ENCODE peak calls at places on chromosome 1, in nine cellular contexts. One of them, this sample, is unnamed.

GRCh38 chr1:30600706-30601105 is 122.7 kb downstream of the MATN1 start:
- DNase-seq in astrocyte: no peak
- DNase-seq in hepatocyte: no peak
- DNase-seq in mesenchymal stem cell: no peak
- DNase-seq in K562: no peak
- DNase-seq in IMR-90: no peak
- DNase-seq in H9: no peak
- DNase-seq in fibroblast of lung: no peak
- DNase-seq in neural progenitor cell: peak; percentile 19
- DNase-seq in this sample: peak; percentile 17

GRCh38 chr1:91640877-91641526 is 140.4 kb downstream of the CDC7 start:
- DNase-seq in astrocyte: no peak
- DNase-seq in hepatocyte: no peak
- DNase-seq in mesenchymal stem cell: no peak
- DNase-seq in K562: no peak
- DNase-seq in IMR-90: no peak
- DNase-seq in H9: no peak
- DNase-seq in fibroblast of lung: no peak
- DNase-seq in neural progenitor cell: no peak
- DNase-seq in this sample: no peak

GRCh38 chr1:151282883-151283725 is 1.0 kb downstream of the ZNF687 start:
- DNase-seq in astrocyte: no peak
- DNase-seq in hepatocyte: peak; percentile 53
- DNase-seq in mesenchymal stem cell: peak; percentile 35
- DNase-seq in K562: peak; percentile 57
- DNase-seq in IMR-90: no peak
- DNase-seq in H9: no peak
- DNase-seq in fibroblast of lung: peak; percentile 13
- DNase-seq in neural progenitor cell: peak; percentile 68
- DNase-seq in this sample: peak; percentile 68

GRCh38 chr1:54996869-54997710 is 1.6 kb upstream of the BSND start:
- DNase-seq in astrocyte: peak; percentile 27
- DNase-seq in hepatocyte: peak; percentile 38
- DNase-seq in mesenchymal stem cell: peak; percentile 35
- DNase-seq in K562: peak; percentile 40
- DNase-seq in IMR-90: no peak
- DNase-seq in H9: no peak
- DNase-seq in fibroblast of lung: peak; percentile 50
- DNase-seq in neural progenitor cell: peak; percentile 48
- DNase-seq in this sample: peak; percentile 45

GRCh38 chr1:198167436-198167934 is 10.7 kb downstream of the NEK7 start:
- DNase-seq in astrocyte: peak; percentile 65
- DNase-seq in hepatocyte: no peak
- DNase-seq in mesenchymal stem cell: peak; percentile 67
- DNase-seq in K562: peak; percentile 36
- DNase-seq in IMR-90: peak; percentile 51
- DNase-seq in H9: no peak
- DNase-seq in fibroblast of lung: peak; percentile 73
- DNase-seq in neural progenitor cell: no peak
- DNase-seq in this sample: no peak

GRCh38 chr1:26102046-26102925 is 9.3 kb upstream of the PDIK1L start:
- DNase-seq in astrocyte: no peak
- DNase-seq in hepatocyte: no peak
- DNase-seq in mesenchymal stem cell: no peak
- DNase-seq in K562: no peak
- DNase-seq in IMR-90: peak; percentile 47
- DNase-seq in H9: no peak
- DNase-seq in fibroblast of lung: peak; percentile 6
- DNase-seq in neural progenitor cell: no peak
- DNase-seq in this sample: no peak

GRCh38 chr1:39573736-39574624 is 2.6 kb downstream of the PABPC4 start:
- DNase-seq in astrocyte: peak; percentile 67
- DNase-seq in hepatocyte: no peak
- DNase-seq in mesenchymal stem cell: peak; percentile 64
- DNase-seq in K562: peak; percentile 18
- DNase-seq in IMR-90: peak; percentile 67
- DNase-seq in H9: no peak
- DNase-seq in fibroblast of lung: peak; percentile 74
- DNase-seq in neural progenitor cell: no peak
- DNase-seq in this sample: no peak

GRCh38 chr1:164785841-164786534 is 227.0 kb downstream of the PBX1 start:
- DNase-seq in astrocyte: peak; percentile 14
- DNase-seq in hepatocyte: no peak
- DNase-seq in mesenchymal stem cell: no peak
- DNase-seq in K562: no peak
- DNase-seq in IMR-90: peak; percentile 19
- DNase-seq in H9: no peak
- DNase-seq in fibroblast of lung: peak; percentile 27
- DNase-seq in neural progenitor cell: no peak
- DNase-seq in this sample: no peak

GRCh38 chr1:226784081-226785049 is 45.3 kb upstream of the ITPKB start:
- DNase-seq in astrocyte: peak; percentile 14
- DNase-seq in hepatocyte: no peak
- DNase-seq in mesenchymal stem cell: no peak
- DNase-seq in K562: no peak
- DNase-seq in IMR-90: no peak
- DNase-seq in H9: no peak
- DNase-seq in fibroblast of lung: peak; percentile 34
- DNase-seq in neural progenitor cell: peak; percentile 44
- DNase-seq in this sample: no peak

GRCh38 chr1:9078035-9078948 is 8.9 kb upstream of the SLC2A5 start:
- DNase-seq in astrocyte: peak; percentile 94
- DNase-seq in hepatocyte: no peak
- DNase-seq in mesenchymal stem cell: peak; percentile 88
- DNase-seq in K562: no peak
- DNase-seq in IMR-90: peak; percentile 65
- DNase-seq in H9: no peak
- DNase-seq in fibroblast of lung: peak; percentile 94
- DNase-seq in neural progenitor cell: no peak
- DNase-seq in this sample: peak; percentile 73

GRCh38 chr1:245156041-245156735 is 1.4 kb downstream of the KIF26B start:
- DNase-seq in astrocyte: peak; percentile 59
- DNase-seq in hepatocyte: peak; percentile 95
- DNase-seq in mesenchymal stem cell: peak; percentile 80
- DNase-seq in K562: peak; percentile 96
- DNase-seq in IMR-90: peak; percentile 65
- DNase-seq in H9: peak; percentile 89
- DNase-seq in fibroblast of lung: peak; percentile 71
- DNase-seq in neural progenitor cell: peak; percentile 95
- DNase-seq in this sample: peak; percentile 89

GRCh38 chr1:35294809-35295208 is 26.3 kb downstream of the ZMYM4 start:
- DNase-seq in astrocyte: no peak
- DNase-seq in hepatocyte: no peak
- DNase-seq in mesenchymal stem cell: no peak
- DNase-seq in K562: no peak
- DNase-seq in IMR-90: no peak
- DNase-seq in H9: no peak
- DNase-seq in fibroblast of lung: no peak
- DNase-seq in neural progenitor cell: no peak
- DNase-seq in this sample: no peak

GRCh38 chr1:108316545-108316944 is 72.7 kb upstream of the NBPF4 start:
- DNase-seq in astrocyte: no peak
- DNase-seq in hepatocyte: no peak
- DNase-seq in mesenchymal stem cell: peak; percentile 9
- DNase-seq in K562: no peak
- DNase-seq in IMR-90: peak; percentile 4
- DNase-seq in H9: no peak
- DNase-seq in fibroblast of lung: no peak
- DNase-seq in neural progenitor cell: peak; percentile 31
- DNase-seq in this sample: peak; percentile 37

GRCh38 chr1:165371588-165372235 is 15.2 kb upstream of the LMX1A start:
- DNase-seq in astrocyte: peak; percentile 8
- DNase-seq in hepatocyte: no peak
- DNase-seq in mesenchymal stem cell: peak; percentile 33
- DNase-seq in K562: no peak
- DNase-seq in IMR-90: no peak
- DNase-seq in H9: no peak
- DNase-seq in fibroblast of lung: peak; percentile 15
- DNase-seq in neural progenitor cell: no peak
- DNase-seq in this sample: no peak

GRCh38 chr1:207824691-207825090 is 72.8 kb downstream of the CD46 start:
- DNase-seq in astrocyte: no peak
- DNase-seq in hepatocyte: no peak
- DNase-seq in mesenchymal stem cell: peak; percentile 59
- DNase-seq in K562: no peak
- DNase-seq in IMR-90: no peak
- DNase-seq in H9: no peak
- DNase-seq in fibroblast of lung: no peak
- DNase-seq in neural progenitor cell: no peak
- DNase-seq in this sample: no peak

GRCh38 chr1:213676741-213677140 is 311.0 kb upstream of the PROX1 start:
- DNase-seq in astrocyte: no peak
- DNase-seq in hepatocyte: no peak
- DNase-seq in mesenchymal stem cell: no peak
- DNase-seq in K562: no peak
- DNase-seq in IMR-90: no peak
- DNase-seq in H9: no peak
- DNase-seq in fibroblast of lung: no peak
- DNase-seq in neural progenitor cell: no peak
- DNase-seq in this sample: no peak

GRCh38 chr1:2801535-2802291 is at the start of gene TTC34:
- DNase-seq in astrocyte: no peak
- DNase-seq in hepatocyte: no peak
- DNase-seq in mesenchymal stem cell: no peak
- DNase-seq in K562: peak; percentile 88
- DNase-seq in IMR-90: no peak
- DNase-seq in H9: no peak
- DNase-seq in fibroblast of lung: no peak
- DNase-seq in neural progenitor cell: no peak
- DNase-seq in this sample: peak; percentile 30

GRCh38 chr1:11434926-11435325 is 44.0 kb upstream of the DISP3 start:
- DNase-seq in astrocyte: no peak
- DNase-seq in hepatocyte: no peak
- DNase-seq in mesenchymal stem cell: no peak
- DNase-seq in K562: no peak
- DNase-seq in IMR-90: no peak
- DNase-seq in H9: no peak
- DNase-seq in fibroblast of lung: no peak
- DNase-seq in neural progenitor cell: no peak
- DNase-seq in this sample: no peak

DNA sequence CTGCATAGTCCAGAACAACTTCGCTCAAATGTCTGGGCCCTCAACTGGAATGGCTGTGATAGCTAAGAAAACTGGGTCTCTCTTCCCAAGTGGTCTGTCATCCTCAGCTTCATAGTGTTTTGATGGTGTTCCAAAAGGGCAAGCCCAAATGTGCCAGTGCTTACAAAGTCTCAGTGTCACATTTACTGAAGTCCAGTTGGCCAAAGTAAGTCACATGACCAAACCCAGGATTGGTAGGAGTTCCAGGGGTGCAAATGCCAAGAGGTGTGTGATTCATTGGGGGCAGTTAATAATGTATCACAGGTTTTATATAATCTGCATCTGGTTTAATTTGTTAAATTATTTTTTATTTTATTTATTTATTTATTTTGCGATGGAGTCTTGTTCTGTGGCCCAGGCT is 24.9 kb downstream of the SMG7 start:
- DNase-seq in astrocyte: no peak
- DNase-seq in hepatocyte: no peak
- DNase-seq in mesenchymal stem cell: no peak
- DNase-seq in K562: no peak
- DNase-seq in IMR-90: no peak
- DNase-seq in H9: no peak
- DNase-seq in fibroblast of lung: no peak
- DNase-seq in neural progenitor cell: no peak
- DNase-seq in this sample: no peak
- H3K4me1 ChIP-seq in astrocyte: peaks cover 6% of the 10 kb centered on the region
- H3K4me1 ChIP-seq in hepatocyte: no peaks in the 10 kb centered on the region
- H3K4me1 ChIP-seq in mesenchymal stem cell: peaks cover 7% of the 10 kb centered on the region
- H3K4me1 ChIP-seq in K562: peaks cover 11% of the 10 kb centered on the region
- H3K4me1 ChIP-seq in IMR-90: peaks cover 4% of the 10 kb centered on the region
- H3K4me1 ChIP-seq in H9: peaks cover 4% of the 10 kb centered on the region
- H3K4me1 ChIP-seq in fibroblast of lung: no peaks in the 10 kb centered on the region
- H3K4me1 ChIP-seq in neural progenitor cell: peaks cover 6% of the 10 kb centered on the region
- H3K4me1 ChIP-seq in this sample: no peaks in the 10 kb centered on the region

DNA sequence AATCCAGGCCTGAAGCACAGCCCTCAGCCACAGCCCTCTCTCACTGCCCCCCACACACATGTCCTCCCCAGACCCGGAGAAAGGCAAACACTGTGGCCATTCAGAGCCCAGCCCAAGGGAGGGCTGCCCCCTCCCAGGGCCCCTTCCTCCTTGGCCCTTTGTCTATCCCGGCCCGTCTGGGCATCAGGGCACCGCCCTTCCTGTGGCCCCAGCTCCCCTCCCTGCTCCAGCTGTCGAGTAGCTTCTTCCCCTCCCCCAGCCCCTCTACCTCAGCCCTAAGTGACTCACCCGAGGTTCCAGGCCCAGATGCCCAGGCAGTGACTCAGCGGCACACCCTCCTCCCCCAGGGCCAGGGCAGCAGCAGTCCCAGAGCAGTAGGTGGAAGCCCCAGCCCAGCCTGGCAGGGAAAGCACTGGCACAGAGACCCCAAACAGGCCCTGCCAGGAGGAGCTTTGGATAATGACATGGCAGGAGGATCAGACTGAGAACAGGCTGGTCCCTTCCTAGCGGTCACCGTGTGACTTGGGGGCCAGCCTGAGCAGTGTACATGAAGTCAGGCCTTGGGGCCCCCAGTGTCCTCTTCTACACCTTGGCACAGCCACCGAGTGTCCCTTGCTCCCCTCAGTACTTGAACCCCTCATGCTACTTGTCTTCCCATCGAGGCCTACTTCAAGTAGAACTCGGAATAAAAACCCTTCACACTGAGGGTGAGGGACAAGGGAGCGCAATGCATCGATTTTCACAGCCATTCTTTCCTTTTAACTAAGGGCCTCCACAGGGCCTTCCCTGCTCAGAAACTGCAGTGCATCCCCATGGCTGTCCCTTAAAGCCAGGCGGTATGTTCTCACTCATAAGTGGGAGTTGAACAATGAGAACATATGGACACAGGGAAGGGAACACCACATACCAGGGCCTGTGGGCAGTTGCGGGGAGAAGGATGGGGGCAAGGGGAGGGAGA is 1.0 kb upstream of the S100A2 start:
- DNase-seq in astrocyte: peak; percentile 97
- DNase-seq in hepatocyte: peak; percentile 97
- DNase-seq in mesenchymal stem cell: peak; percentile 98
- DNase-seq in K562: peak; percentile 97
- DNase-seq in IMR-90: peak; percentile 99
- DNase-seq in H9: peak; percentile 97
- DNase-seq in fibroblast of lung: peak; percentile 99
- DNase-seq in neural progenitor cell: peak; percentile 56
- DNase-seq in this sample: peak; percentile 99
- H3K4me2 ChIP-seq in astrocyte: peak overlapping the region; percentile 74
- H3K4me2 ChIP-seq in hepatocyte: peak overlapping the region; percentile 57
- H3K4me2 ChIP-seq in mesenchymal stem cell: no peak overlapping the region
- H3K4me2 ChIP-seq in K562: peak overlapping the region; percentile 62
- H3K4me2 ChIP-seq in IMR-90: peak overlapping the region; percentile 25
- H3K4me2 ChIP-seq in H9: no peak overlapping the region
- H3K4me2 ChIP-seq in fibroblast of lung: peak overlapping the region; percentile 92
- H3K4me2 ChIP-seq in neural progenitor cell: no peak overlapping the region
- H3K4me2 ChIP-seq in this sample: no peak overlapping the region

GRCh38 chr1:20355828-20356735 is 65.4 kb downstream of the VWA5B1 start:
- DNase-seq in astrocyte: no peak
- DNase-seq in hepatocyte: no peak
- DNase-seq in mesenchymal stem cell: no peak
- DNase-seq in K562: no peak
- DNase-seq in IMR-90: no peak
- DNase-seq in H9: no peak
- DNase-seq in fibroblast of lung: no peak
- DNase-seq in neural progenitor cell: no peak
- DNase-seq in this sample: no peak
- H3K27me3 ChIP-seq in astrocyte: peaks cover 33% of the 10 kb centered on the region
- H3K27me3 ChIP-seq in hepatocyte: peaks cover 2% of the 10 kb centered on the region
- H3K27me3 ChIP-seq in mesenchymal stem cell: peaks cover 60% of the 10 kb centered on the region
- H3K27me3 ChIP-seq in K562: peaks cover 37% of the 10 kb centered on the region
- H3K27me3 ChIP-seq in IMR-90: peaks cover 29% of the 10 kb centered on the region
- H3K27me3 ChIP-seq in H9: no peaks in the 10 kb centered on the region
- H3K27me3 ChIP-seq in fibroblast of lung: peaks cover 11% of the 10 kb centered on the region
- H3K27me3 ChIP-seq in neural progenitor cell: peaks cover 42% of the 10 kb centered on the region
- H3K27me3 ChIP-seq in this sample: no peaks in the 10 kb centered on the region

GRCh38 chr1:232532901-232533300 is 97.0 kb downstream of the SIPA1L2 start:
- DNase-seq in astrocyte: no peak
- DNase-seq in hepatocyte: no peak
- DNase-seq in mesenchymal stem cell: no peak
- DNase-seq in K562: no peak
- DNase-seq in IMR-90: no peak
- DNase-seq in H9: no peak
- DNase-seq in fibroblast of lung: no peak
- DNase-seq in neural progenitor cell: no peak
- DNase-seq in this sample: no peak
- H3K4me1 ChIP-seq in astrocyte: peaks cover under 1% of the 10 kb centered on the region
- H3K4me1 ChIP-seq in hepatocyte: peaks cover 9% of the 10 kb centered on the region
- H3K4me1 ChIP-seq in mesenchymal stem cell: peaks cover 8% of the 10 kb centered on the region
- H3K4me1 ChIP-seq in K562: no peaks in the 10 kb centered on the region
- H3K4me1 ChIP-seq in IMR-90: peaks cover 2% of the 10 kb centered on the region
- H3K4me1 ChIP-seq in H9: peaks cover 2% of the 10 kb centered on the region
- H3K4me1 ChIP-seq in fibroblast of lung: no peaks in the 10 kb centered on the region
- H3K4me1 ChIP-seq in neural progenitor cell: peaks cover 3% of the 10 kb centered on the region
- H3K4me1 ChIP-seq in this sample: peaks cover 2% of the 10 kb centered on the region